ENCODE peak calls at places on chromosomes 2 and 18, in four cellular contexts. M is thyroid gland, J is cardiac muscle cell, F is lower lobe of right lung. Q is an unnamed sample. For H3K4me1, the result is how much of the 10 kb centered on the place peaks cover.

GRCh38 chr2:160329196-160329595 is 129.1 kb upstream of the ITGB6 start:
- DNase-seq in J (peak), M (no peak), F (no peak), Q (no peak)

GRCh38 chr2:133886735-133887675 is 318.7 kb upstream of the NCKAP5 start:
- DNase-seq in J (peak), M (peak), F (peak), Q (peak)

GRCh38 chr2:54047076-54047475 is 68.3 kb upstream of the ACYP2 start:
- DNase-seq in M (no peak), F (no peak), J (no peak), Q (no peak)

GRCh38 chr2:128734521-128735295 is 416.0 kb upstream of the HS6ST1 start:
- DNase-seq in M (no peak), F (peak), J (no peak), Q (no peak)

GRCh38 chr18:79489900-79490592 is 94.3 kb downstream of the NFATC1 start:
- DNase-seq in J (no peak), M (no peak), F (peak), Q (peak)

GRCh38 chr2:9313443-9313842 is 106.8 kb downstream of the ASAP2 start:
- DNase-seq in F (no peak), J (no peak), M (no peak), Q (no peak)

GRCh38 chr2:164840458-164840929 is 1.1 kb downstream of the COBLL1 start:
- DNase-seq in F (peak), M (peak), J (peak), Q (peak)

GRCh38 chr2:64356906-64357305 is 97.1 kb upstream of the LGALSL start:
- DNase-seq in M (no peak), J (no peak), F (no peak), Q (no peak)

GRCh38 chr2:127175821-127176354 is 44.2 kb downstream of the CYP27C1 start:
- DNase-seq in J (no peak), M (no peak), F (no peak), Q (no peak)

GRCh38 chr2:149005471-149006077 is 32.9 kb upstream of the LYPD6B start:
- DNase-seq in J (no peak), M (no peak), F (no peak), Q (no peak)

GRCh38 chr2:240021488-240022104 is 3.5 kb downstream of the NDUFA10 start:
- DNase-seq in F (peak), M (peak), J (peak), Q (peak)

GRCh38 chr2:12665334-12665733 is 51.4 kb upstream of the TRIB2 start:
- DNase-seq in F (no peak), M (no peak), J (no peak), Q (no peak)

GRCh38 chr2:113157897-113158753 is 15.6 kb upstream of the PSD4 start:
- DNase-seq in M (no peak), J (no peak), F (no peak), Q (no peak)

GRCh38 chr2:153823880-153824279 is 47.8 kb upstream of the GALNT13 start:
- DNase-seq in F (no peak), J (no peak), M (no peak), Q (no peak)

GRCh38 chr2:238097201-238097987 is 2.7 kb upstream of the ESPNL start:
- DNase-seq in F (no peak), M (no peak), J (no peak), Q (no peak)

GRCh38 chr2:226354434-226354833 is 445.2 kb downstream of the IRS1 start:
- DNase-seq in F (no peak), J (no peak), M (peak), Q (no peak)

GRCh38 chr18:8754995-8755955 is 49.9 kb downstream of the MTCL1 start:
- DNase-seq in M (no peak), J (no peak), F (no peak), Q (peak)

DNA sequence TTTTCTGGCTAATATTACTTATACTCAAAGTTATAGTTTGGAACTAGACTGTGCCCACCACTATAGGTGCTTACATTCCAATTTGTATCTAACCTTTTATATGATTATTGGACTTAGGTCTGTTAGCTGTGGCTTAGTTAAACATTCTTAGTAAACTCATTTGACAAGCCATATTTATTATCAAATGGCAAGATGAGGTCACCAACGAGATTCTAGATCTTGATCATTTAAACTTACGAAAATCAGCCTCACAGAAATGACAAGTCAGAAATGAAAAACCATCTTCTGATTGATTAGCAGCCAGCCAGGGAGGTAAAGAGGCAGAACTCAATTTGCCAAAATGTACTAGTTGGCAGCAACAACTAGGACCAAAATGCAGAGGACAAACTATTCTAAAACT is 100.4 kb upstream of the STK17B start:
- DNase-seq in F (no peak), J (no peak), M (no peak), Q (no peak)
- H3K4me1 ChIP-seq in F (half or more), J (under half), M (under half), Q (under half)

DNA sequence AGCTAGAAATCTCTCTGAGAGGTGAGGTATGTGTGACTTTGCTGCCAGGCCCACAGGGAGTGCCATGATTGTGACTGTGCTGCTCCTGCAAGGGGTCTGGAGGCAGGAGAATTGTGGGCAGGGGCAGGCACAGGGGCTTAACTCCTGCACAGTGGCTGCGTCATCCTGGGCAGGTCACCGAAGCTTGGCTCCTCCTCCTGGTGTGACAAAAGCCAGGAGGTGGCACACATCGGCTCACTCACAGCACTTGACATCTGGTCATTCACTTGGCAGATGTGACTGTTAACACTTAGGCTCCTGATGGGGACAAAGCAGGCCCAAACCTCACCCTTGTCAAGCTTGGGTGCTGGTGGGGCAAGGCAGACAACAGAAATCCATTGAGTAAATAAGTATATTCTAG is 36.4 kb upstream of the GLI2 start:
- DNase-seq in F (no peak), J (no peak), M (no peak), Q (no peak)
- TF ChIP-seq CTCF in F (no peak), J (no peak), M (no peak), Q (no peak)

GRCh38 chr2:85318222-85319182 is 9.3 kb downstream of the TGOLN2 start:
- DNase-seq in F (no peak), J (peak), M (no peak), Q (no peak)
- H3K4me3 ChIP-seq in F (no peak), J (no peak), M (no peak), Q (no peak)

GRCh38 chr2:105775809-105776559 is 31.3 kb downstream of the NCK2 start:
- DNase-seq in J (no peak), M (no peak), F (no peak), Q (peak)
- H3K4me1 ChIP-seq in J (under half), M (half or more), F (half or more), Q (under half)